ENCODE peak calls at places on chromosomes 3 and 15, in five cellular contexts. One of them, this sample, is unnamed.

GRCh38 chr3:75396316-75396802 is 267.8 kb upstream of the FRG2C start:
- DNase-seq in kidney: no peak
- DNase-seq in nephron progenitor cell: no peak
- DNase-seq in activated naive CD4-positive, alpha-beta T cell: no peak
- DNase-seq in HEK293T: no peak
- DNase-seq in this sample: no peak

GRCh38 chr3:178971614-178972013 is 100.0 kb downstream of the ZMAT3 start:
- DNase-seq in kidney: no peak
- DNase-seq in HEK293T: no peak
- DNase-seq in activated naive CD4-positive, alpha-beta T cell: no peak
- DNase-seq in nephron progenitor cell: no peak
- DNase-seq in this sample: no peak

GRCh38 chr3:41241800-41242571 is 42.7 kb downstream of the CTNNB1 start:
- DNase-seq in activated naive CD4-positive, alpha-beta T cell: no peak
- DNase-seq in nephron progenitor cell: no peak
- DNase-seq in kidney: no peak
- DNase-seq in HEK293T: no peak
- DNase-seq in this sample: no peak

GRCh38 chr3:73084170-73084569 is 22.7 kb downstream of the EBLN2 start:
- DNase-seq in nephron progenitor cell: no peak
- DNase-seq in activated naive CD4-positive, alpha-beta T cell: no peak
- DNase-seq in HEK293T: no peak
- DNase-seq in kidney: no peak
- DNase-seq in this sample: no peak

GRCh38 chr15:55587321-55588069 is 650 bp downstream of the PYGO1 start:
- DNase-seq in activated naive CD4-positive, alpha-beta T cell: no peak
- DNase-seq in nephron progenitor cell: peak
- DNase-seq in kidney: no peak
- DNase-seq in HEK293T: peak
- DNase-seq in this sample: no peak

GRCh38 chr3:15428539-15428938 is 1.1 kb downstream of the EAF1 start:
- DNase-seq in HEK293T: no peak
- DNase-seq in kidney: no peak
- DNase-seq in activated naive CD4-positive, alpha-beta T cell: no peak
- DNase-seq in nephron progenitor cell: no peak
- DNase-seq in this sample: no peak

GRCh38 chr3:151318946-151319345 is 2.3 kb upstream of the GPR87 start:
- DNase-seq in HEK293T: no peak
- DNase-seq in nephron progenitor cell: no peak
- DNase-seq in activated naive CD4-positive, alpha-beta T cell: no peak
- DNase-seq in kidney: no peak
- DNase-seq in this sample: no peak

GRCh38 chr3:34863485-34863884 is 775.8 kb upstream of the ARPP21 start:
- DNase-seq in activated naive CD4-positive, alpha-beta T cell: no peak
- DNase-seq in HEK293T: no peak
- DNase-seq in nephron progenitor cell: no peak
- DNase-seq in kidney: no peak
- DNase-seq in this sample: no peak

GRCh38 chr3:56222866-56223265 is 245.4 kb downstream of the ERC2 start:
- DNase-seq in kidney: no peak
- DNase-seq in activated naive CD4-positive, alpha-beta T cell: no peak
- DNase-seq in nephron progenitor cell: no peak
- DNase-seq in HEK293T: no peak
- DNase-seq in this sample: no peak

GRCh38 chr3:124859025-124859424 is 28.1 kb downstream of the ITGB5 start:
- DNase-seq in HEK293T: no peak
- DNase-seq in activated naive CD4-positive, alpha-beta T cell: no peak
- DNase-seq in nephron progenitor cell: no peak
- DNase-seq in kidney: no peak
- DNase-seq in this sample: no peak

GRCh38 chr3:110579841-110580550 is 491.6 kb upstream of the NECTIN3 start:
- DNase-seq in HEK293T: no peak
- DNase-seq in nephron progenitor cell: no peak
- DNase-seq in kidney: no peak
- DNase-seq in activated naive CD4-positive, alpha-beta T cell: no peak
- DNase-seq in this sample: no peak

GRCh38 chr3:54572197-54572895 is 355.5 kb downstream of the LRTM1 start:
- DNase-seq in nephron progenitor cell: no peak
- DNase-seq in activated naive CD4-positive, alpha-beta T cell: no peak
- DNase-seq in HEK293T: no peak
- DNase-seq in kidney: no peak
- DNase-seq in this sample: no peak

GRCh38 chr15:40238927-40239591 is at the start of gene PAK6:
- DNase-seq in activated naive CD4-positive, alpha-beta T cell: no peak
- DNase-seq in nephron progenitor cell: peak
- DNase-seq in kidney: peak
- DNase-seq in HEK293T: peak
- DNase-seq in this sample: no peak

GRCh38 chr3:120145498-120146285 is 51.4 kb upstream of the GSK3B start:
- DNase-seq in activated naive CD4-positive, alpha-beta T cell: no peak
- DNase-seq in kidney: no peak
- DNase-seq in nephron progenitor cell: no peak
- DNase-seq in HEK293T: no peak
- DNase-seq in this sample: no peak

This sample was measured in chondrocyte.